ENCODE peak calls at places on chromosomes 2 and 18, in ten cellular contexts. B is kidney; E is ELR; Q is ovary; A is EH; W is central memory CD4-positive, alpha-beta T cell; H is 8988T; X is mesendoderm; S is progenitor cell of endocrine pancreas; J is effector memory CD8-positive, alpha-beta T cell. U is an unnamed sample.

GRCh38 chr18:24792164-24792563 is 331.7 kb downstream of the HRH4 start:
- DNase-seq in B (no peak), E (no peak), Q (no peak), A (peak; percentile 11), W (no peak), H (no peak), X (peak; percentile 32), S (no peak), J (no peak), U (no peak)

GRCh38 chr18:35000457-35000856 is 40.8 kb upstream of the MAPRE2 start:
- DNase-seq in B (no peak), E (no peak), Q (no peak), A (no peak), W (no peak), H (no peak), X (no peak), S (no peak), J (no peak), U (no peak)

GRCh38 chr2:162521871-162522655 is 178.1 kb downstream of the GCA start:
- DNase-seq in B (no peak), E (no peak), Q (no peak), A (no peak), W (no peak), H (no peak), X (no peak), S (no peak), J (no peak), U (no peak)

GRCh38 chr2:72144746-72145657 is 2.7 kb downstream of the CYP26B1 start:
- DNase-seq in B (peak; percentile 78), E (no peak), Q (no peak), A (no peak), W (no peak), H (peak; percentile 100), X (peak; percentile 82), S (no peak), J (no peak), U (peak; percentile 8)

GRCh38 chr2:40457846-40458245 is 6.0 kb upstream of the SLC8A1 start:
- DNase-seq in B (no peak), E (peak; percentile 29), Q (no peak), A (peak; percentile 71), W (no peak), H (no peak), X (no peak), S (no peak), J (no peak), U (no peak)

GRCh38 chr2:237196866-237197618 is 111.4 kb downstream of the COPS8 start:
- DNase-seq in B (no peak), E (peak; percentile 96), Q (peak; percentile 11), A (peak; percentile 86), W (no peak), H (no peak), X (no peak), S (no peak), J (no peak), U (no peak)

GRCh38 chr2:136764397-136765255 is 719 bp upstream of the THSD7B start:
- DNase-seq in B (peak; percentile 72), E (no peak), Q (no peak), A (no peak), W (no peak), H (no peak), X (peak; percentile 60), S (peak; percentile 31), J (no peak), U (no peak)

GRCh38 chr2:236371010-236371409 is 106.8 kb upstream of the ASB18 start:
- DNase-seq in B (no peak), E (no peak), Q (no peak), A (no peak), W (no peak), H (no peak), X (no peak), S (no peak), J (no peak), U (no peak)

GRCh38 chr2:26095758-26096157 is 61.9 kb downstream of the RAB10 start:
- DNase-seq in B (no peak), E (no peak), Q (no peak), A (no peak), W (no peak), H (no peak), X (no peak), S (no peak), J (no peak), U (no peak)

GRCh38 chr18:4806342-4806741 is 351.2 kb upstream of the DLGAP1 start:
- DNase-seq in B (no peak), E (no peak), Q (no peak), A (no peak), W (no peak), H (no peak), X (no peak), S (no peak), J (no peak), U (no peak)

GRCh38 chr2:240511351-240512108 is 46.3 kb downstream of the ANKMY1 start:
- DNase-seq in B (peak; percentile 59), E (no peak), Q (no peak), A (no peak), W (no peak), H (peak; percentile 6), X (no peak), S (peak; percentile 5), J (no peak), U (no peak)

GRCh38 chr2:237154894-237155851 is 69.5 kb downstream of the COPS8 start:
- DNase-seq in B (no peak), E (no peak), Q (no peak), A (no peak), W (no peak), H (no peak), X (no peak), S (no peak), J (no peak), U (no peak)

GRCh38 chr18:11323359-11323819 is 174.0 kb upstream of the PIEZO2 start:
- DNase-seq in B (no peak), E (peak; percentile 94), Q (no peak), A (peak; percentile 94), W (no peak), H (no peak), X (peak; percentile 90), S (no peak), J (no peak), U (no peak)

GRCh38 chr18:13376298-13376840 is 157.8 kb downstream of the LDLRAD4 start:
- DNase-seq in B (no peak), E (no peak), Q (no peak), A (no peak), W (peak; percentile 45), H (no peak), X (no peak), S (no peak), J (no peak), U (no peak)

GRCh38 chr18:40612356-40612755 is 1342.7 kb upstream of the PIK3C3 start:
- DNase-seq in B (no peak), E (no peak), Q (no peak), A (no peak), W (no peak), H (no peak), X (no peak), S (no peak), J (no peak), U (no peak)

GRCh38 chr2:217729426-217730058 is 273.3 kb downstream of the TNS1 start:
- DNase-seq in B (no peak), E (no peak), Q (no peak), A (peak; percentile 66), W (no peak), H (no peak), X (no peak), S (no peak), J (no peak), U (no peak)

GRCh38 chr2:88187927-88188326 is 17.8 kb downstream of the THNSL2 start:
- DNase-seq in B (no peak), E (peak; percentile 28), Q (no peak), A (no peak), W (no peak), H (peak; percentile 41), X (peak; percentile 62), S (no peak), J (no peak), U (peak; percentile 11)

GRCh38 chr18:42814618-42815017 is 300.9 kb downstream of the RIT2 start:
- DNase-seq in B (peak; percentile 64), E (no peak), Q (no peak), A (no peak), W (no peak), H (no peak), X (no peak), S (no peak), J (no peak), U (no peak)

GRCh38 chr2:149984311-149984710 is 396.7 kb upstream of the MMADHC start:
- DNase-seq in B (no peak), E (no peak), Q (no peak), A (no peak), W (no peak), H (no peak), X (no peak), S (no peak), J (no peak), U (no peak)

GRCh38 chr2:41907716-41908328 is 140.0 kb upstream of the PKDCC start:
- DNase-seq in B (no peak), E (peak; percentile 35), Q (no peak), A (peak; percentile 40), W (no peak), H (no peak), X (peak; percentile 49), S (no peak), J (no peak), U (no peak)

GRCh38 chr2:45496869-45497268 is 114.2 kb downstream of the SRBD1 start:
- DNase-seq in B (no peak), E (no peak), Q (no peak), A (no peak), W (no peak), H (no peak), X (no peak), S (no peak), J (no peak), U (no peak)

GRCh38 chr2:96604104-96604503 is 34.0 kb downstream of the KANSL3 start:
- DNase-seq in B (no peak), E (peak; percentile 24), Q (no peak), A (no peak), W (no peak), H (peak; percentile 31), X (peak; percentile 67), S (no peak), J (no peak), U (peak; percentile 24)

GRCh38 chr2:9287400-9288059 is 80.9 kb downstream of the ASAP2 start:
- DNase-seq in B (no peak), E (peak; percentile 99), Q (no peak), A (peak; percentile 100), W (no peak), H (peak; percentile 68), X (peak; percentile 68), S (no peak), J (no peak), U (no peak)

GRCh38 chr2:218999881-219000568 is 6.8 kb upstream of the CRYBA2 start:
- DNase-seq in B (no peak), E (no peak), Q (no peak), A (no peak), W (no peak), H (peak; percentile 39), X (peak; percentile 96), S (no peak), J (no peak), U (no peak)

GRCh38 chr18:79861687-79862086 is 63.9 kb downstream of the KCNG2 start:
- DNase-seq in B (no peak), E (no peak), Q (no peak), A (no peak), W (no peak), H (no peak), X (no peak), S (no peak), J (no peak), U (no peak)

GRCh38 chr2:205612661-205613060 is 69.6 kb upstream of the NRP2 start:
- DNase-seq in B (no peak), E (no peak), Q (no peak), A (no peak), W (no peak), H (no peak), X (peak; percentile 41), S (no peak), J (no peak), U (peak; percentile 6)

GRCh38 chr2:108909275-108909823 is 79.7 kb downstream of the EDAR start:
- DNase-seq in B (no peak), E (no peak), Q (no peak), A (no peak), W (no peak), H (no peak), X (no peak), S (no peak), J (no peak), U (no peak)

GRCh38 chr2:4175343-4175742 is 472.0 kb downstream of the DCDC2C start:
- DNase-seq in B (no peak), E (no peak), Q (no peak), A (no peak), W (no peak), H (no peak), X (no peak), S (no peak), J (no peak), U (no peak)

U was measured in erythroblast.